ENCODE peak calls at places on chromosome 13, in ten cellular contexts. A is H1, B is psoas muscle, Q is IMR-90, P is neural progenitor cell, K is mammary epithelial cell, F is heart left ventricle, G is pancreas, J is breast epithelium, S is cardiac muscle cell. I is an unnamed sample. For H3K36me3, the result is how much of the 10 kb centered on the place peaks cover.

GRCh38 chr13:95509521-95510315 is 42.8 kb upstream of the CLDN10 start:
- DNase-seq in P (no peak), A (no peak), S (no peak), K (peak), F (no peak), G (no peak), B (no peak), J (no peak), Q (peak), I (no peak)

GRCh38 chr13:24043590-24044350 is 116.8 kb upstream of the SPATA13 start:
- DNase-seq in K (no peak), F (no peak), S (no peak), B (no peak), J (no peak), A (no peak), P (no peak), G (no peak), Q (no peak), I (no peak)

GRCh38 chr13:104764600-104764999 is 1698.4 kb upstream of the SLC10A2 start:
- DNase-seq in Q (no peak), S (no peak), B (no peak), P (no peak), K (no peak), G (no peak), A (no peak), F (no peak), J (no peak), I (no peak)

GRCh38 chr13:77345150-77345780 is 18.4 kb upstream of the MYCBP2 start:
- DNase-seq in B (no peak), P (no peak), A (no peak), S (no peak), Q (no peak), J (no peak), F (no peak), K (no peak), G (no peak), I (no peak)

GRCh38 chr13:25178070-25178469 is 6.0 kb upstream of the AMER2 start:
- DNase-seq in B (no peak), J (no peak), Q (no peak), S (no peak), K (no peak), A (no peak), P (no peak), G (no peak), F (no peak), I (no peak)

GRCh38 chr13:97109841-97110492 is 112.2 kb upstream of the MBNL2 start:
- DNase-seq in A (peak), G (peak), S (peak), F (peak), B (peak), Q (peak), K (peak), J (peak), P (peak), I (peak)

GRCh38 chr13:33259296-33259695 is 26.3 kb downstream of the STARD13 start:
- DNase-seq in Q (no peak), J (no peak), B (no peak), G (no peak), F (no peak), K (no peak), P (no peak), A (no peak), S (no peak), I (no peak)

GRCh38 chr13:37409756-37410155 is 188.8 kb downstream of the POSTN start:
- DNase-seq in Q (peak), P (no peak), F (no peak), K (peak), A (no peak), J (no peak), G (no peak), S (no peak), B (no peak), I (no peak)

GRCh38 chr13:37905736-37906135 is 36.2 kb upstream of the TRPC4 start:
- DNase-seq in B (no peak), Q (no peak), G (no peak), F (no peak), J (no peak), K (no peak), A (no peak), P (no peak), S (no peak), I (no peak)

GRCh38 chr13:33279898-33280549 is 5.5 kb downstream of the STARD13 start:
- DNase-seq in S (no peak), F (no peak), A (no peak), J (peak), P (no peak), Q (peak), G (no peak), B (no peak), K (peak), I (no peak)

GRCh38 chr13:107873908-107874307 is 341.4 kb downstream of the LIG4 start:
- DNase-seq in G (no peak), J (no peak), P (no peak), K (no peak), A (no peak), B (no peak), F (no peak), Q (no peak), S (no peak), I (no peak)

GRCh38 chr13:113497217-113497616 is 6.7 kb upstream of the DCUN1D2 start:
- DNase-seq in J (no peak), K (no peak), A (no peak), G (peak), S (no peak), P (peak), Q (peak), B (no peak), F (no peak), I (no peak)
- H3K36me3 ChIP-seq in J (under half), K (under half), A (half or more), G (under half), S (half or more), P (under half), Q (half or more), B (under half), F (under half), I (half or more)

GRCh38 chr13:49649244-49649962 is 21.1 kb downstream of the ARL11 start:
- DNase-seq in P (peak), S (peak), F (no peak), K (peak), G (no peak), J (no peak), B (no peak), A (no peak), Q (peak), I (no peak)
- TF ChIP-seq CTCF in P (peak), S (peak), F (peak), K (peak), G (no peak), J (no peak), B (peak), A (peak), Q (peak), I (peak)

GRCh38 chr13:111325941-111326620 is 5.6 kb downstream of the TEX29 start:
- DNase-seq in B (no peak), G (no peak), K (no peak), P (no peak), J (no peak), S (no peak), Q (no peak), A (no peak), F (no peak), I (no peak)
- H3K36me3 ChIP-seq in B (under half), G (under half), K (under half), P (under half), J (under half), S (under half), Q (under half), A (under half), F (under half), I (under half)

DNA sequence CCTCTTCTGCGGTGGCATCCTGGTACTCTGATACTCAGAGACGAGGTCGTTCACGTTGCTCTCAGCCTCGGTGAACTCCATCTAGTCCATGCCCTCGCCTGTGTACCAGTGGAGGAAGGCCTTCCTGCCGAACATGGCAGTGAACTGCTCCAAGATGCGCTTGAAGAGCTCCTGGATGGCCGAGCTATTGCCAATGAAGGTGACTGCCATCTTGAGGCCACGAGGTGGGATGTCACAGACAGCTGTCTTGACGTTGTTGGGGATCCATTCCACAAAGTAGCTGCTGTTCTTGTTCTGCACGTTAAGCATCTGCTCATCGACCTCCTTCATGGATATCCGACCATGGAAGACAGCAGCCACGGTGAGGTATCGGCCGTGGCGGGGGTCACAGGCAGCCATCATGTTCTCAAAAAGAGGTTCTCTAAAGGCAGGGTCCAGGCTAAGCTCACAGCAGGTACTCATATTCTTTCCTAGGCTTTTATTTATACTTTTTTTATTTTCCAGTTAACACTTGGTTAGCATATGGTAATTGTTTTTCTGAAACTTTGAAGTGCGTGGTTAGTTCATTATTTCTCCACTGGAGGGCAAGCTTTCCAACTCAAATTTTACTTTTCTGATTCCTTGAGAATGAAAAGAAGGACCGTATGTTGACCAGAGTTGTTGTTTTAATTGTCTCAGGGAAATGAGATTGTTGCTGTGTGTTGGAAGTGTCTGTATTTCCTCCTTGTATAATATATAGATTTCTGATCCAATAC is 72.4 kb upstream of the RGCC start:
- DNase-seq in S (peak), J (no peak), K (no peak), F (no peak), A (no peak), G (no peak), Q (peak), P (no peak), B (no peak), I (no peak)
- TF ChIP-seq CTCF in S (peak), J (no peak), K (peak), F (peak), A (peak), G (no peak), Q (peak), P (peak), B (no peak), I (peak)

DNA sequence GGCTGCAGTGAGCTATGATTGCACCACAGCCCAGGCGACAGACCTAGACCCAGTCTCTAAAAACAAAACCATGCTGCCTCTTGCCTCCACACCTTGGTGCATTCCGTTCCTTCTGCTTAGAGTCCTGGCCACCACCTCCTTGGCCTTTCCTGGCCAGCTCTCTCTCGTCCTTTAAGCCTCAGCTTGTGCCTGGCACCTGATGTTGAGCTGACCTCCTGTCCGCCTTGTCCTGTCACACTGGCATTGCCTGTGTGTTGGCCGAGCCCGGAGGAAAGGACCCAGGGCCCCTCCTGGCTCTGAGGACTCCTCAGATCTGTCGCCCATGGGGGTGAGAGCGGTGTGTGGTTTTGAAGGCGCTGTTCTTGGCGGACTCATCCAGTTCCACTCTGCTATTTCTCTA is 143.3 kb downstream of the STK24 start:
- DNase-seq in F (no peak), G (no peak), P (no peak), B (no peak), A (no peak), K (no peak), S (no peak), Q (no peak), J (no peak), I (no peak)
- H3K36me3 ChIP-seq in F (under half), G (under half), P (under half), B (under half), A (under half), K (under half), S (under half), Q (half or more), J (under half), I (under half)

GRCh38 chr13:43830481-43830873 is 43.7 kb upstream of the ENOX1 start:
- DNase-seq in S (no peak), Q (peak), J (no peak), G (no peak), F (no peak), A (no peak), K (peak), B (no peak), P (no peak), I (no peak)

GRCh38 chr13:43831088-43831487 is 44.3 kb upstream of the ENOX1 start:
- DNase-seq in A (no peak), B (no peak), K (peak), J (no peak), Q (peak), F (no peak), G (no peak), P (no peak), S (no peak), I (no peak)

GRCh38 chr13:43838909-43839308 is 40.6 kb downstream of the CCDC122 start:
- DNase-seq in P (no peak), S (no peak), G (no peak), J (no peak), F (no peak), A (no peak), K (no peak), B (no peak), Q (peak), I (no peak)

GRCh38 chr13:43835701-43836100 is 43.8 kb downstream of the CCDC122 start:
- DNase-seq in Q (peak), F (no peak), J (no peak), G (no peak), K (peak), B (no peak), P (no peak), A (no peak), S (no peak), I (no peak)
- TF ChIP-seq CTCF in Q (no peak), F (no peak), J (no peak), G (no peak), K (no peak), B (no peak), P (no peak), A (no peak), S (no peak), I (no peak)

GRCh38 chr13:29541400-29541799 is 54.1 kb downstream of the SLC7A1 start:
- DNase-seq in J (no peak), P (no peak), F (no peak), A (no peak), S (no peak), B (no peak), G (no peak), Q (no peak), K (no peak), I (no peak)
- H3K36me3 ChIP-seq in J (under half), P (under half), F (under half), A (under half), S (under half), B (under half), G (under half), Q (under half), K (under half), I (under half)

DNA sequence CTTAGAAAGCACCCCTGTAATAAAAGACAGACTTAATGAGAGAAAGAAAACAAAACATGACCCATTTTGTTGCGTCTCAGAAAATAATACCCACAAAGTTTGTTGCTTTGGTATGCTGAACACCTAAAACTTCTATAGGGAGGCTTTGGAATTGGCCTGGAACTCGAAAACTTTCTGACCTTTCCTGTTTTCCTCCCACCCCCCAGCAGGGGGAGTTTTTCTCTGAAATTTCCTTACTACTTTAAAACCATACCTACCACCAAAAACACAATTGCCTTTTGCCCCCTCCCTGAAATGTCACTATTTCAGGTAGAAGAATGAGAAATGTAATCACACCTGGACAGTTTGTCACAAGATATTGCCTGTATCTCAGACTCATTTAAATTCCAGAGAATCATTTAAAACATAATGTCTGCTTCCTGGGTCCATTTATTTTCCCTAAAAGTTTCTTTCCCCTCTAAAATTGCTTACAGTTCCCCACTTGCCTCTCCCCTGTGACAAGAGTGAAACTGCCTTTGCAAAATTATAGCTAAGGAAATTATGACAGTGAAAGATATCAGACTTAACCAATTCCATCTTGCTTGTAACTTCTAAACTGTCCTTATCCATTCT is 2700.2 kb downstream of the PCDH9 start:
- DNase-seq in B (no peak), A (peak), G (peak), P (peak), F (no peak), J (no peak), Q (no peak), S (peak), K (no peak), I (no peak)
- TF ChIP-seq CTCF in B (no peak), A (peak), G (peak), P (peak), F (peak), J (no peak), Q (peak), S (peak), K (peak), I (peak)

GRCh38 chr13:42722883-42723539 is 58.4 kb upstream of the FAM216B start:
- DNase-seq in S (no peak), P (no peak), Q (no peak), B (no peak), K (no peak), F (no peak), G (no peak), A (no peak), J (no peak), I (no peak)
- H3K36me3 ChIP-seq in S (under half), P (under half), Q (under half), B (under half), K (under half), F (under half), G (under half), A (under half), J (under half), I (under half)

DNA sequence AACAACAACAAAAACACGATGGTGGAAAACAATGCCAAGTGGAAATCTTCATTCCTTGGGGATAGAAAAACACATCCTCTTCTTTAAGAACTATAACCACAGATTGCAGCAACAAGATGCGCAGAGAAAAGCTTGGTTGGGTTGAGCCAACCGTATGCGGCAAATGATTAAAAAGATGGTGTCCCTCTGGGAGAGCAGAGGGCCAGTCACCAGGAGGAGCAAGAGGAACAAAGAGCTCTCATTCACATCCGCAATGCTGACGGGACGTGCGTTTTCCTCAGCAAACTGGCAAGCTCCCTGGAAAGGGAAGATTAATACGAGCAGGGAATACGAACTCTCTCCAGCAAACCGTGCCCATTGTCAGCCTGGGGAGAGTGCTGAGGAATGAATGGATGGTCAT is 141.6 kb downstream of the KATNAL1 start:
- DNase-seq in G (no peak), P (peak), B (peak), K (no peak), F (no peak), J (no peak), Q (no peak), S (no peak), A (no peak), I (no peak)
- TF ChIP-seq CTCF in G (no peak), P (no peak), B (no peak), K (no peak), F (no peak), J (no peak), Q (no peak), S (peak), A (no peak), I (no peak)